ENCODE peak calls at places on chromosomes 11 and 22, in eight cellular contexts. F, X, I, U, H, K, G and L are unnamed samples.

GRCh38 chr11:123145220-123145619 is 49.8 kb downstream of the CLMP start:
- DNase-seq in K (no peak), I (peak; percentile 22), F (peak; percentile 67), X (no peak), G (no peak), H (no peak), U (peak; percentile 73), L (no peak)

GRCh38 chr22:24053481-24054226 is 42.5 kb downstream of the CABIN1 start:
- DNase-seq in F (no peak), G (peak; percentile 15), U (no peak), K (no peak), I (no peak), H (no peak), X (no peak), L (no peak)

GRCh38 chr11:62295504-62295903 is 3.4 kb downstream of the SCGB1D4 start:
- DNase-seq in G (no peak), I (peak; percentile 45), H (peak; percentile 47), K (no peak), F (peak; percentile 23), X (no peak), U (no peak), L (no peak)

GRCh38 chr11:135069884-135070283 is 657.8 kb upstream of the B3GAT1 start:
- DNase-seq in G (no peak), U (no peak), I (no peak), K (no peak), F (no peak), H (no peak), X (no peak), L (no peak)

GRCh38 chr22:16789860-16790493 is 35.2 kb downstream of the XKR3 start:
- DNase-seq in H (no peak), U (no peak), I (no peak), G (no peak), K (no peak), F (no peak), X (no peak), L (no peak)

GRCh38 chr11:57163160-57163868 is 18.4 kb upstream of the LRRC55 start:
- DNase-seq in I (no peak), K (no peak), U (no peak), H (no peak), G (no peak), F (no peak), X (no peak), L (no peak)

GRCh38 chr11:108895579-108896480 is 231.0 kb downstream of the DDX10 start:
- DNase-seq in F (peak; percentile 16), H (no peak), K (no peak), I (peak; percentile 83), U (no peak), X (no peak), G (peak; percentile 39), L (peak; percentile 59)

GRCh38 chr11:80727315-80727714 is 1286.5 kb upstream of the TENM4 start:
- DNase-seq in I (no peak), G (peak; percentile 5), F (peak; percentile 2), H (peak; percentile 81), X (no peak), U (no peak), K (peak; percentile 13), L (no peak)

GRCh38 chr11:106986261-106986660 is 32.0 kb downstream of the GUCY1A2 start:
- DNase-seq in H (no peak), K (no peak), X (no peak), U (no peak), G (no peak), F (no peak), I (no peak), L (no peak)

GRCh38 chr22:36039125-36039524 is 10.5 kb upstream of the RBFOX2 start:
- DNase-seq in H (no peak), G (no peak), K (no peak), I (no peak), F (no peak), U (no peak), X (no peak), L (no peak)

GRCh38 chr11:44726278-44727113 is at the start of gene TSPAN18:
- DNase-seq in U (no peak), G (peak; percentile 13), X (peak; percentile 49), I (no peak), K (peak; percentile 58), F (no peak), H (peak; percentile 78), L (no peak)

GRCh38 chr22:17855891-17856290 is 81.6 kb upstream of the BID start:
- DNase-seq in K (no peak), F (no peak), G (no peak), U (no peak), X (no peak), H (no peak), I (no peak), L (no peak)

GRCh38 chr11:82771781-82772180 is 38.1 kb upstream of the FAM181B start:
- DNase-seq in I (no peak), H (no peak), U (no peak), K (no peak), X (no peak), G (no peak), F (no peak), L (no peak)

GRCh38 chr22:33382427-33382826 is 324.2 kb upstream of the SYN3 start:
- DNase-seq in F (no peak), I (no peak), G (no peak), H (no peak), U (no peak), X (no peak), K (no peak), L (no peak)

GRCh38 chr11:62556872-62557631 is 10.4 kb upstream of the AHNAK start:
- DNase-seq in G (peak; percentile 81), K (no peak), I (no peak), H (no peak), F (no peak), X (peak; percentile 24), U (no peak), L (no peak)

GRCh38 chr22:48588151-48588880 is 1239.4 kb downstream of the BRD1 start:
- DNase-seq in G (no peak), H (no peak), U (no peak), K (no peak), I (no peak), X (no peak), F (no peak), L (no peak)

GRCh38 chr22:26617251-26618199 is at the start of gene CRYBB1:
- DNase-seq in K (no peak), H (peak; percentile 56), U (no peak), X (peak; percentile 54), F (no peak), I (no peak), G (no peak), L (no peak)

GRCh38 chr11:76176463-76176862 is 29.8 kb downstream of the WNT11 start:
- DNase-seq in I (no peak), G (no peak), K (no peak), H (peak; percentile 24), X (no peak), U (no peak), F (no peak), L (no peak)

GRCh38 chr11:119743041-119743440 is 14.0 kb upstream of the NECTIN1 start:
- DNase-seq in H (no peak), K (no peak), G (no peak), I (no peak), X (no peak), F (no peak), U (no peak), L (no peak)

GRCh38 chr11:119742263-119742861 is 13.4 kb upstream of the NECTIN1 start:
- DNase-seq in H (peak; percentile 87), G (no peak), U (no peak), F (no peak), X (no peak), K (no peak), I (no peak), L (no peak)

GRCh38 chr11:119739021-119739703 is 10.2 kb upstream of the NECTIN1 start:
- DNase-seq in K (no peak), U (no peak), X (no peak), F (no peak), H (no peak), G (no peak), I (no peak), L (no peak)

GRCh38 chr11:119739975-119740374 is 11.0 kb upstream of the NECTIN1 start:
- DNase-seq in F (no peak), K (no peak), U (no peak), H (no peak), X (no peak), G (no peak), I (no peak), L (no peak)

GRCh38 chr11:119741369-119742262 is 12.6 kb upstream of the NECTIN1 start:
- DNase-seq in F (peak; percentile 21), U (no peak), X (peak; percentile 75), G (no peak), K (no peak), H (peak; percentile 80), I (peak; percentile 20), L (no peak)
- TF ChIP-seq EZH2 in F (no peak), U (no peak), X (no peak), G (no peak), K (peak; percentile 27), H (no peak), I (no peak), L (no peak)

DNA sequence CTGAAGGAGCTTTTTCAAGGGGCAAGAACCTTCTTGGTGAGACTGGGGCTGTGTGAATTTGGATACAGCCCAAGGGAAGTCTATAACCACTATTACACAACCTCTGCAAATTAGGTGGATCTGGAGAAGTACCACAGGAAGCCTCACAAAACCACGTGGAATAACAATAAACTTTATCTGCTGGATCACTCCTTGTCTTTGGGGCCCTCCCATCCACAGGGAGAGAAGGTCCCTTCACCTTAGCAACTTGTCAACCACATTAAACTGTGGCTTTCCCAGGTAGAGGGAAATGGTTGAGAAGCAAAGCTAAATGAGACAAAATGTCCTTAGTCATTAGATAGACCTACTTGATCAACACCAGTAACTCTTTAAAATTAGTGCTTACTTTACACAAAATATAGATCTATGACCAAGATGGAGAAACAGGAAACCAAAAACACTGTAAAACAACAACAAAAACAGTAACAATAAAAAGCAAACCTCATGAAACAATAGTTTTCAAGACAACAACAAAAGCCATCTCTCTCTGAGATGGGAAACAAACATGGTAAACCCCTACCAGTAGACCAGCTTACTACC is 9.7 kb downstream of the NARS2 start:
- DNase-seq in G (no peak), F (no peak), U (no peak), K (no peak), X (no peak), I (no peak), H (no peak), L (no peak)
- TF ChIP-seq POLR2AphosphoS5 in G (no peak), F (no peak), U (no peak), K (no peak), X (no peak), I (no peak), H (no peak), L (no peak)

DNA sequence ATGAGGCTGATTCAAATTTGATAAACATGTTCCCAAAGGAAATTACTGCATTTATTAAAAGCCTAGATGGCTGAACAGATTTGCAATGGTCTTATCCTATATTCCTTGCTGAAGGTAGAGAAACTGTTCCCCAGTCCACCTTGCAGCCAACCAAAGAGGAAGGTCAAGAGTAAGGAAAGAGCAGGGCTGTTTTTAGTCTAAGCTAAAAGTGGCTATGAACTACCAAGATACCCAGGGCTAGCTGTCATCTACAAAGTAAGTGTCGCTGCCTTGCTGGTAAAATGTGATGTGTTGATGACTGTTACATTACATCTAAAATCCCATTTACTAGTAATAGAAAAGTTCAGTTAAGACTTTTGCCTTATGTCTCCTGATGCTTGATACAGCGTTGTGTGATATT is 290.1 kb upstream of the MPPED2 start:
- DNase-seq in I (no peak), F (no peak), X (no peak), K (no peak), H (no peak), G (no peak), U (no peak), L (no peak)
- H3K27ac ChIP-seq in I (no peak overlapping the region), F (no peak overlapping the region), X (no peak overlapping the region), K (no peak overlapping the region), H (no peak overlapping the region), G (no peak overlapping the region), U (no peak overlapping the region), L (no peak overlapping the region)

GRCh38 chr11:288328-289144 is at the start of gene PGGHG:
- DNase-seq in U (no peak), G (no peak), X (peak; percentile 96), K (no peak), H (no peak), I (no peak), F (no peak), L (no peak)
- TF ChIP-seq EZH2 in U (no peak), G (no peak), X (no peak), K (peak; percentile 57), H (peak; percentile 79), I (no peak), F (peak; percentile 45), L (no peak)